ENCODE peak calls at places on chromosomes 11 and 22, in seven cellular contexts. X, N, W, U, V, E and H are unnamed samples.

GRCh38 chr11:12938590-12939247 is 70.4 kb upstream of the RASSF10 start:
- DNase-seq in V (no peak), W (no peak), E (no peak), U (peak), N (no peak), X (no peak), H (no peak)

GRCh38 chr11:72589802-72590761 is 84.1 kb downstream of the PDE2A start:
- DNase-seq in W (peak), U (peak), E (peak), V (no peak), X (peak), N (no peak), H (no peak)

GRCh38 chr11:33553486-33553885 is 147.1 kb downstream of the C11orf91 start:
- DNase-seq in V (no peak), X (no peak), E (no peak), U (no peak), N (no peak), W (peak), H (no peak)

GRCh38 chr11:6962141-6962540 is 35.9 kb downstream of the ZNF215 start:
- DNase-seq in U (no peak), W (no peak), E (no peak), N (no peak), X (no peak), V (no peak), H (no peak)

GRCh38 chr11:94402355-94402754 is 1.1 kb upstream of the GPR83 start:
- DNase-seq in E (no peak), X (no peak), V (no peak), W (no peak), N (no peak), U (no peak), H (no peak)

GRCh38 chr22:28016781-28017557 is 97.9 kb upstream of the PITPNB start:
- DNase-seq in W (no peak), V (no peak), X (no peak), U (no peak), E (peak), N (peak), H (no peak)

GRCh38 chr11:104968856-104969776 is 742 bp upstream of the CASP4 start:
- DNase-seq in V (no peak), W (peak), N (no peak), E (peak), U (peak), X (no peak), H (peak)

GRCh38 chr11:61392991-61393595 is 706 bp downstream of the TMEM216 start:
- DNase-seq in V (no peak), U (peak), E (no peak), N (no peak), W (peak), X (no peak), H (no peak)

GRCh38 chr11:1675536-1676253 is 21.3 kb upstream of the KRTAP5-6 start:
- DNase-seq in W (no peak), E (no peak), N (no peak), V (no peak), X (no peak), U (no peak), H (no peak)

GRCh38 chr11:69010964-69011623 is 2.0 kb downstream of the MRGPRF start:
- DNase-seq in V (no peak), N (no peak), W (peak), X (no peak), E (peak), U (peak), H (no peak)

GRCh38 chr11:2095198-2095520 is 44.0 kb downstream of the IGF2 start:
- DNase-seq in N (no peak), V (no peak), E (no peak), X (no peak), W (no peak), U (no peak), H (no peak)

GRCh38 chr11:76244311-76245061 is 38.2 kb upstream of the WNT11 start:
- DNase-seq in E (no peak), U (no peak), W (no peak), X (no peak), N (no peak), V (no peak), H (no peak)

GRCh38 chr11:65887026-65887722 is 1.1 kb downstream of the FIBP start:
- DNase-seq in E (peak), U (no peak), V (no peak), X (no peak), N (no peak), W (no peak), H (no peak)

GRCh38 chr11:103898065-103898464 is 138.4 kb upstream of the DDI1 start:
- DNase-seq in U (no peak), W (no peak), X (no peak), N (no peak), V (no peak), E (no peak), H (no peak)

GRCh38 chr11:73538381-73538872 is 59.5 kb downstream of the FAM168A start:
- DNase-seq in E (no peak), U (peak), N (no peak), W (peak), V (peak), X (no peak), H (no peak)

GRCh38 chr11:83702795-83703194 is 416.6 kb upstream of the CCDC90B start:
- DNase-seq in E (no peak), W (no peak), V (no peak), N (no peak), X (no peak), U (no peak), H (no peak)

GRCh38 chr11:57638811-57639320 is 10.8 kb downstream of the YPEL4 start:
- DNase-seq in W (no peak), N (no peak), U (no peak), V (no peak), E (peak), X (no peak), H (no peak)

GRCh38 chr11:75073459-75074190 is 23.1 kb downstream of the OR2AT4 start:
- DNase-seq in E (no peak), X (no peak), V (no peak), U (no peak), W (no peak), N (no peak), H (no peak)

GRCh38 chr11:125585486-125585885 is 7.2 kb upstream of the STT3A start:
- DNase-seq in V (no peak), N (no peak), U (no peak), X (no peak), W (no peak), E (no peak), H (no peak)

GRCh38 chr11:46766656-46767055 is 47.6 kb downstream of the F2 start:
- DNase-seq in W (no peak), X (no peak), E (no peak), N (no peak), U (no peak), V (no peak), H (no peak)

GRCh38 chr11:7533199-7534029 is 19.6 kb downstream of the PPFIBP2 start:
- DNase-seq in N (no peak), U (no peak), X (no peak), W (no peak), E (no peak), V (no peak), H (no peak)

GRCh38 chr22:22060200-22061084 is 77.9 kb upstream of the TOP3B start:
- DNase-seq in V (no peak), N (no peak), X (peak), U (no peak), W (peak), E (peak), H (peak)

GRCh38 chr11:23680488-23681230 is 816.2 kb upstream of the LUZP2 start:
- DNase-seq in N (no peak), V (no peak), U (no peak), E (no peak), W (no peak), X (no peak), H (no peak)